ENCODE peak calls at places on chromosome 10, in six cellular contexts. Y is sigmoid colon, J is OCI-LY7, K is H9, G is adrenal gland, U is tibial nerve. C is an unnamed sample.

GRCh38 chr10:112981553-112981952 is 31.5 kb downstream of the TCF7L2 start:
- DNase-seq in Y (peak; percentile 46), J (peak; percentile 50), K (no peak), G (no peak), U (no peak), C (no peak)

GRCh38 chr10:30967654-30968421 is 63.8 kb downstream of the ZNF438 start:
- DNase-seq in Y (no peak), J (no peak), K (no peak), G (no peak), U (no peak), C (no peak)

GRCh38 chr10:21724020-21724589 is 190.1 kb downstream of the MLLT10 start:
- DNase-seq in Y (no peak), J (no peak), K (no peak), G (no peak), U (no peak), C (no peak)

GRCh38 chr10:1041514-1041913 is 7.4 kb downstream of the IDI1 start:
- DNase-seq in Y (no peak), J (no peak), K (no peak), G (no peak), U (no peak), C (no peak)

GRCh38 chr10:120941468-120941867 is 90.3 kb downstream of the WDR11 start:
- DNase-seq in Y (no peak), J (no peak), K (no peak), G (no peak), U (no peak), C (no peak)

GRCh38 chr10:12201543-12201942 is 5.6 kb downstream of the CDC123 start:
- DNase-seq in Y (no peak), J (no peak), K (no peak), G (no peak), U (no peak), C (no peak)

GRCh38 chr10:111756541-111757061 is 427.0 kb downstream of the GPAM start:
- DNase-seq in Y (peak; percentile 68), J (peak; percentile 50), K (peak; percentile 84), G (peak; percentile 56), U (peak; percentile 21), C (peak; percentile 12)

GRCh38 chr10:70656489-70656888 is 15.8 kb upstream of the ADAMTS14 start:
- DNase-seq in Y (peak; percentile 27), J (no peak), K (no peak), G (no peak), U (no peak), C (peak; percentile 23)

GRCh38 chr10:49055231-49055850 is 60.0 kb downstream of the VSTM4 start:
- DNase-seq in Y (no peak), J (no peak), K (no peak), G (no peak), U (no peak), C (no peak)

GRCh38 chr10:94046152-94046551 is 52.4 kb downstream of the PLCE1 start:
- DNase-seq in Y (no peak), J (no peak), K (no peak), G (no peak), U (no peak), C (no peak)

GRCh38 chr10:72162978-72163377 is 52.8 kb upstream of the ANAPC16 start:
- DNase-seq in Y (no peak), J (no peak), K (no peak), G (no peak), U (no peak), C (no peak)

GRCh38 chr10:80684217-80684616 is 146.5 kb downstream of the SH2D4B start:
- DNase-seq in Y (no peak), J (peak; percentile 76), K (no peak), G (no peak), U (no peak), C (no peak)

GRCh38 chr10:126013489-126014281 is 117.3 kb downstream of the FANK1 start:
- DNase-seq in Y (no peak), J (no peak), K (peak; percentile 57), G (no peak), U (no peak), C (no peak)

GRCh38 chr10:31819393-31819820 is 109.2 kb downstream of the ARHGAP12 start:
- DNase-seq in Y (no peak), J (no peak), K (no peak), G (no peak), U (peak; percentile 37), C (peak; percentile 37)

GRCh38 chr10:124743188-124744046 is 761 bp downstream of the FAM53B start:
- DNase-seq in Y (peak; percentile 73), J (peak; percentile 57), K (no peak), G (peak; percentile 56), U (no peak), C (peak; percentile 53)

GRCh38 chr10:5591336-5591824 is 66.6 kb downstream of the CALML3 start:
- DNase-seq in Y (no peak), J (peak; percentile 24), K (no peak), G (no peak), U (no peak), C (no peak)
- H3K4me1 ChIP-seq in Y (peaks cover 16% of the 10 kb centered on the region), J (peaks cover 75% of the 10 kb centered on the region), K (no peaks in the 10 kb centered on the region), G (no peaks in the 10 kb centered on the region), U (peaks cover 7% of the 10 kb centered on the region), C (peaks cover 8% of the 10 kb centered on the region)

GRCh38 chr10:43691503-43691902 is 42.8 kb upstream of the ZNF32 start:
- DNase-seq in Y (no peak), J (no peak), K (no peak), G (no peak), U (no peak), C (no peak)
- TF ChIP-seq CTCF in Y (no peak), J (no peak), K (peak; percentile 24), G (no peak), U (no peak), C (no peak)

GRCh38 chr10:127532659-127533058 is 16.4 kb upstream of the NPS start:
- DNase-seq in Y (no peak), J (no peak), K (no peak), G (no peak), U (no peak), C (no peak)
- H3K4me1 ChIP-seq in Y (no peaks in the 10 kb centered on the region), J (no peaks in the 10 kb centered on the region), K (no peaks in the 10 kb centered on the region), G (no peaks in the 10 kb centered on the region), U (no peaks in the 10 kb centered on the region), C (no peaks in the 10 kb centered on the region)

GRCh38 chr10:78301891-78302738 is 268.5 kb downstream of the RPS24 start:
- DNase-seq in Y (peak; percentile 62), J (peak; percentile 17), K (peak; percentile 46), G (no peak), U (no peak), C (no peak)
- TF ChIP-seq CTCF in Y (no peak), J (peak; percentile 52), K (peak; percentile 54), G (no peak), U (no peak), C (no peak)

DNA sequence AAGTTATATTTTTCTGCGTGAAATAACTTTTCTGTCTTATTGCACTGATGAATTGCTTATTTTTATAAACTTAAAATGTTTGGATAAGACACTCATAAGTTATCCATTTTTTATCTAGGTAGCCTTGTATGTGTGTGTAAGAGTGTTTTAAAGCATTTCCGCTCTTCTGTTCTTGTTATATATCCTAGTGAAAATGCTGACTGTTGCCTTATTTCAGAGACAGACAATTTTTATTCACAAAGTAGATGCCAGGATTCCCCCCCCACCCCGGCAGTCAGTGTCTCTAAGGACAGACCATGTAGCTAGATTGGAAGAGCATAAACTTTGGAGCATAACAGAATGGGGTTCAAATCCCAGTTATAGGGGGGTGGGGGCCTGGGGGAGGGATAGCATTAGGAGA is 1.6 kb downstream of the SMC3 start:
- DNase-seq in Y (no peak), J (no peak), K (no peak), G (no peak), U (no peak), C (no peak)
- H3K4me1 ChIP-seq in Y (peaks cover 63% of the 10 kb centered on the region), J (peaks cover 63% of the 10 kb centered on the region), K (no peaks in the 10 kb centered on the region), G (no peaks in the 10 kb centered on the region), U (peaks cover 29% of the 10 kb centered on the region), C (peaks cover 50% of the 10 kb centered on the region)

GRCh38 chr10:130250127-130250526 is 113.9 kb downstream of the GLRX3 start:
- DNase-seq in Y (no peak), J (no peak), K (no peak), G (no peak), U (no peak), C (no peak)

GRCh38 chr10:130257897-130258296 is 121.7 kb downstream of the GLRX3 start:
- DNase-seq in Y (no peak), J (no peak), K (no peak), G (no peak), U (no peak), C (no peak)

GRCh38 chr10:130251766-130252165 is 115.6 kb downstream of the GLRX3 start:
- DNase-seq in Y (no peak), J (no peak), K (no peak), G (no peak), U (no peak), C (no peak)

GRCh38 chr10:130255777-130256176 is 119.6 kb downstream of the GLRX3 start:
- DNase-seq in Y (no peak), J (no peak), K (no peak), G (no peak), U (no peak), C (no peak)

DNA sequence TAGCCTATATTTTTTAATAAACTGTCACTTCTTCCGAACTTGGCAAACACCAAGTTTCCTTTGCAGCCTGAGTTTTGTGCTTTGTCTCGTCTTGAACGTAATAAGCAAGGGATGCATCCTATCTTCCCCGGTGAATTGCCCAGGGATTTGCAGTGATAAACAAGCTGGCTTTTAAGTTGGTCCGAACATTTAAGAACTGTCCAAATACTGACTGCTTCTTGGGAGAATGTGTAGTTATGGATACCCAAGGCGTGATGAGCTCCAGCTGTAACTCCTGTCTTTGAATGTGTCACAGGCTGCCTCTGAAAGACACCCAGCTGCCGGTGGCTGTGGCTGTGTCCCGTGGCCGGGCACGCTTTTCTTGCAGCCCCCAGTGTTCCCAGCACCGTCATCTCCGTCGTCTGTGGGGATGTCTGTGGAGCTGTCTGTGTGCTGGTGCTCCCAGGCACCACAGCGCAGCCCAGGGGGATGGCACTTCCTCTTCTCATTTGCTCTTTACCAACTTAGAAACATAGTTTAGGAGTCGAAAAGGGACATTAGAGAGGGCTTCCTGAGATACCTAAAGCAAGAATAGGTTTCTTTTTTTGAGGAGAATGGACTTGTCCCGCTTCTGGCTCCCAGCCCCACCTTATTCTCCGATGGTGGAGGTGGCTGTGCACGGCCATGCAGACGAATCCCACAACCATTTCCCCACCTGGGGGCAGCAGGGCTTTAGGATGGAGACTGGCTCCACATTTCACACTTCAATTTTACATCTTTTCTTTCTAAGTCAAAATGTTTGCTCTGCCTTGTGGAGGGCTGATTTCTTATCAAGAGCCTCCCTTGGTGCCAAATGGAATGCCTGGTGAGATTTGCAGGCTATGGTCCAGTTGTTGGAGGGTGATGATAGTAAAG is 118.2 kb downstream of the GLRX3 start:
- DNase-seq in Y (no peak), J (no peak), K (no peak), G (no peak), U (no peak), C (no peak)
- TF ChIP-seq CTCF in Y (no peak), J (peak; percentile 26), K (peak; percentile 24), G (no peak), U (no peak), C (no peak)

DNA sequence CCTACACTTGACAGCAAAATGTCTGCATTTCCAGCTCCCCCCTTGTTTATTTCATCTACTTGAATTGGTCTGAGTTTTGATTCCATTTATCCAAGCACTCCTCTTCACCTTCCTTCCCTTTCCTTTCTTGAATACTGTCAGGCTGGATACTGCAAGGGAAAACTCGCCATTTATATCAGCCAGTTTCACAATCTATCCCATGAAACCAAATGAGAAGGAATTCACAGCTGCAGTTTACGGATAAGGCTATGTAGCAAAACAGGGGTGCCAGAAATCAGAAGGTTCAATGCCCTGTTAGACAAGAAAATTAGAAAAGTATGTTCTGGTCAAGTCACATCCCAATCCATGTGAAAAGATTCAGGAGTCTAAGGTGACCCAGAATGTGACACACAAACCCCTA is 28.1 kb downstream of the CCDC6 start:
- DNase-seq in Y (no peak), J (no peak), K (no peak), G (no peak), U (no peak), C (no peak)
- H3K4me1 ChIP-seq in Y (peaks cover 75% of the 10 kb centered on the region), J (peaks cover 34% of the 10 kb centered on the region), K (peaks cover 8% of the 10 kb centered on the region), G (peaks cover 5% of the 10 kb centered on the region), U (peaks cover 10% of the 10 kb centered on the region), C (peaks cover 47% of the 10 kb centered on the region)

C was measured in psoas muscle.